ENCODE peak calls at places on chromosomes 1 and 21, in four cellular contexts. I is GM12878, Z is K562, G is HepG2. Y is an unnamed sample.

GRCh38 chr1:37159102-37159501 is 124.8 kb upstream of the GRIK3 start:
- DNase-seq in I (no peak), Z (peak), G (no peak), Y (no peak)

GRCh38 chr1:48061162-48062136 is 64.3 kb upstream of the TRABD2B start:
- DNase-seq in I (no peak), Z (peak), G (peak), Y (peak)

GRCh38 chr1:37673920-37674319 is 18.4 kb upstream of the CDCA8 start:
- DNase-seq in I (no peak), Z (peak), G (no peak), Y (no peak)

GRCh38 chr1:73783367-73783766 is 414.6 kb downstream of the LRRIQ3 start:
- DNase-seq in I (no peak), Z (no peak), G (no peak), Y (no peak)

GRCh38 chr1:902802-903201 is 20.9 kb upstream of the SAMD11 start:
- DNase-seq in I (no peak), Z (peak), G (no peak), Y (peak)

GRCh38 chr1:94925561-94926364 is 1.1 kb downstream of the CNN3 start:
- DNase-seq in I (peak), Z (no peak), G (peak), Y (peak)

GRCh38 chr1:171116676-171117075 is 26.0 kb downstream of the FMO3 start:
- DNase-seq in I (no peak), Z (no peak), G (no peak), Y (no peak)

GRCh38 chr21:44993321-44994015 is 53.6 kb downstream of the SLX9 start:
- DNase-seq in I (no peak), Z (no peak), G (no peak), Y (no peak)

GRCh38 chr1:160858127-160858909 is 4.4 kb downstream of the CD244 start:
- DNase-seq in I (no peak), Z (no peak), G (no peak), Y (no peak)

GRCh38 chr1:58454343-58454742 is 92.2 kb downstream of the OMA1 start:
- DNase-seq in I (no peak), Z (no peak), G (peak), Y (no peak)

GRCh38 chr21:43909736-43910455 is 44.9 kb downstream of the AGPAT3 start:
- DNase-seq in I (no peak), Z (peak), G (no peak), Y (no peak)

GRCh38 chr21:43911015-43911934 is 46.3 kb downstream of the AGPAT3 start:
- DNase-seq in I (no peak), Z (no peak), G (peak), Y (no peak)

GRCh38 chr21:43908167-43908566 is 43.1 kb downstream of the AGPAT3 start:
- DNase-seq in I (no peak), Z (no peak), G (no peak), Y (no peak)

GRCh38 chr21:43911935-43912487 is 47.0 kb downstream of the AGPAT3 start:
- DNase-seq in I (no peak), Z (no peak), G (no peak), Y (no peak)

GRCh38 chr21:43910460-43910859 is 45.4 kb downstream of the AGPAT3 start:
- DNase-seq in I (no peak), Z (peak), G (no peak), Y (no peak)
- TF ChIP-seq ZBTB33 in I (no peak), Z (no peak), G (no peak), Y (no peak)

DNA sequence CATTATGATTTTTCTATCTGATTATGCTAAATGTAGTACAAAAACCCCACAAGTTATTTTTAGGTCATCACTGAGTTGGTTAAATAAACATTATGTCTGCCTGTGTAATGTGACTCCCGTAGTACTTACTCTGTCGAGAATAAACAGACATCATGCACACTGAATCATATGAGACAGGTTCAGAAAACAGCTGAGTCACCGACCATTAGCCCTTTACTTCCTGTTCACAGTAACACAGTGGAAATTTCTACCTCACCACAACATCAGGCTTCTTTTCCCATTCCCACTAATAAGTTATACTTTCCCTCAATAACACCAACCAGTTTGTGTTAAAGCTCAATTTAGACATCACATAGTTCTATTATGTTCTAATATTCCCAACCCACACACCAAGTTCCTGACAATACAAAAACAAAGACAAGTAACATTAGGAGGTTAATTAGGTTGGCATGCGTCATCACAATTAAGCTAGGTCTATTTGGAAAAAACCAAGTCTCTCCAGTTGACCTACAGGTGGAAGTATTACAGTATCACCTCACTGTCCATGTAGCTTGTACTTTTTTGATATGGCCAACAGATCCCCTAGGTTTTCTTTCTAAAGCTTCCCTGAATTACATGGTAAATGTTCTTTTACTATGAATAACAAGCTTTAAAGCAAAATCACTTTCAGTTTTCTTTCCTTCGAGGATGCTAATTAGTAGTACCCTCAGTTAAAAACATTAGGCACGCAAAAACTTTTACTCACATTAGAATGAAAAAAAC is 154.2 kb downstream of the EIF4G3 start:
- DNase-seq in I (peak), Z (peak), G (peak), Y (peak)
- TF ChIP-seq GABPA in I (no peak), Z (peak), G (peak), Y (peak)

GRCh38 chr21:14243877-14244276 is 27.9 kb downstream of the RBM11 start:
- DNase-seq in I (no peak), Z (no peak), G (no peak), Y (no peak)

GRCh38 chr21:14244911-14245310 is 29.0 kb downstream of the RBM11 start:
- DNase-seq in I (no peak), Z (no peak), G (no peak), Y (no peak)

GRCh38 chr21:14243461-14243860 is 27.5 kb downstream of the RBM11 start:
- DNase-seq in I (no peak), Z (no peak), G (no peak), Y (no peak)

GRCh38 chr21:14236180-14236579 is 20.2 kb downstream of the RBM11 start:
- DNase-seq in I (no peak), Z (no peak), G (no peak), Y (no peak)

DNA sequence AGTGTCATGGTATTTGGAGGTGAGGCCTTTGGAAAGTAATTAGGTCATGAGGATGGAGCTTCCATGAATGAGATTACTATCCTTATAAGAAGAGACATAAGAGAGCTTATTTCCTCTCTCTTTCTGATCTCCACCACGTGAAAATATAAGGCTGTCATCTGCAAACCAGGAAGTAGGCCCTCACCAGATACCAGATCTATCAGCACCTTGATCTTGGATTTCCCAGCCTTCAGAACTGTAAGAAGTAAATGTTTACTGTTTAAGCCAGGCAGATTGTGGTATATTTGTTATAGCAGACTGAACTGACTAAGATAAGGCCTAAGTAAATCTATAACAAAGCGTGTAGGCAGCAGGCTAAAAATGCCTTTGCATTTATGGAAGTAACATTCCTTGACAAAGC is 25.4 kb downstream of the RBM11 start:
- DNase-seq in I (no peak), Z (no peak), G (no peak), Y (no peak)
- TF ChIP-seq ZBTB33 in I (no peak), Z (no peak), G (no peak), Y (no peak)

GRCh38 chr1:208270679-208271111 is 26.5 kb upstream of the PLXNA2 start:
- DNase-seq in I (no peak), Z (no peak), G (no peak), Y (no peak)
- TF ChIP-seq GABPA in I (no peak), Z (no peak), G (no peak), Y (no peak)

DNA sequence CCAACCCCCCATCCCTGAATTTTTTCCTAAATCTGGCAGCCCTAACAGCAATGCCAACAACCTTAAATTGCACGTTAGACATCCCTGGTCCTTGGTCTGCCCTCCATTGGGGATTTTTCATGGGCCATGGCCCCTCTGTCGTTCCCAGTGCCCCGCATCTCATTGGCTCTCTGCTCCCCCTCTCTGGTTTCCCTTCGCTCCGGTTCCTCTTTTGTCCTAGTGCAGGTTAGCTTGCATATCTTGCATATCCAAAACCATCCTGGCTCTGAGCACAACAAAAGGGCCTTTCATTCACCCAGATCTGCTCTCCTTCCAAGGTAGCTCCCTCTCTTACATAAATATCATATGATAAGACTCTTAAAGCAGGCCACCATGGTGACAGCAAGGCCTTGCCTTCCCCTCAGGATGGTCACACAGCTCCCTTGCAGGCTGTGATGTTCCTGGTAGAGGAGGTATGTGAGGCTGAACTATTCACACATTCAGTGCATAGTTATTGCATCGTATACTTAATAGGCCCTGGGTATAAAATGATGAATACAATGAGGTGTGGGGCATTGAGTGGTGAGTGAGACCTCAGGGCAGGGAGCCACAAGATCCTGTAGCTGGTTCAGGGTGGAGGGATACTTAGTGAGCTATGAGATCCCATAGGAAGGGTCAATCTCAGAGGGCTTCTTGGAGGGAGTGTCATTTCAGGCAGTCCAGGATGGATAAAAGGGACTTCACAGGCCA is 45.2 kb downstream of the TENT5C start:
- DNase-seq in I (no peak), Z (no peak), G (no peak), Y (no peak)
- TF ChIP-seq ZBTB33 in I (no peak), Z (no peak), G (no peak), Y (no peak)

Y was measured in SK-N-SH.